ENCODE peak calls at places on chromosome 5, in seven cellular contexts. S is stimulated activated CD4-positive, alpha-beta T cell treated with anti-CD3 and anti-CD28 coated beads, Interleukin-4, amount 100 ng/mL, for 48 hours; J is stomach; A is dermis microvascular lymphatic vessel endothelial cell; K is nephron progenitor cell; P is CD8-positive, alpha-beta T cell; E is effector CD4-positive, alpha-beta T cell. F is an unnamed sample.

GRCh38 chr5:14848385-14848784 is 23.2 kb downstream of the ANKH start:
- DNase-seq in A (no peak), J (no peak), S (no peak), K (no peak), E (no peak), P (no peak), F (no peak)

GRCh38 chr5:112119527-112119926 is 299.6 kb downstream of the EPB41L4A start:
- DNase-seq in J (no peak), P (no peak), K (no peak), A (no peak), E (no peak), S (no peak), F (no peak)

GRCh38 chr5:43421450-43422133 is 9.4 kb upstream of the CCL28 start:
- DNase-seq in P (no peak), J (no peak), S (no peak), E (no peak), A (no peak), K (no peak), F (no peak)

GRCh38 chr5:55022454-55022853 is 1.6 kb upstream of the GZMK start:
- DNase-seq in K (no peak), A (no peak), E (no peak), J (no peak), P (no peak), S (no peak), F (no peak)

GRCh38 chr5:176870110-176870591 is 29.0 kb downstream of the HK3 start:
- DNase-seq in J (peak), K (peak), A (peak), P (no peak), S (no peak), E (no peak), F (no peak)

GRCh38 chr5:123116063-123116462 is 27.0 kb downstream of the PRDM6 start:
- DNase-seq in K (no peak), S (no peak), A (no peak), P (no peak), J (no peak), E (no peak), F (no peak)

GRCh38 chr5:7676455-7676854 is 174.5 kb downstream of the CFAP90 start:
- DNase-seq in K (no peak), E (no peak), S (no peak), P (no peak), J (no peak), A (no peak), F (no peak)

GRCh38 chr5:6754766-6755165 is 41.5 kb downstream of the TENT4A start:
- DNase-seq in K (no peak), J (no peak), E (no peak), A (no peak), S (no peak), P (no peak), F (no peak)

GRCh38 chr5:74063821-74064598 is 438.0 kb downstream of the ARHGEF28 start:
- DNase-seq in K (no peak), J (no peak), E (no peak), S (no peak), P (no peak), A (peak), F (no peak)

GRCh38 chr5:108432024-108432423 is 50.1 kb upstream of the FBXL17 start:
- DNase-seq in S (no peak), P (no peak), A (no peak), K (no peak), E (no peak), J (no peak), F (no peak)

GRCh38 chr5:172902497-172903472 is 56.4 kb upstream of the RPL26L1 start:
- DNase-seq in J (peak), E (no peak), A (no peak), K (peak), S (no peak), P (no peak), F (no peak)

GRCh38 chr5:1734271-1734907 is 65.2 kb downstream of the MRPL36 start:
- DNase-seq in J (peak), K (no peak), A (no peak), E (no peak), S (no peak), P (no peak), F (no peak)

GRCh38 chr5:71658916-71659661 is 60.0 kb upstream of the CARTPT start:
- DNase-seq in S (no peak), K (no peak), A (peak), E (no peak), P (no peak), J (no peak), F (no peak)

GRCh38 chr5:17113174-17113941 is 104.1 kb upstream of the BASP1 start:
- DNase-seq in K (no peak), P (no peak), A (no peak), E (no peak), S (no peak), J (no peak), F (no peak)

GRCh38 chr5:171632618-171633017 is 153.0 kb upstream of the SMIM23 start:
- DNase-seq in P (no peak), S (no peak), K (no peak), A (no peak), E (no peak), J (no peak), F (no peak)

GRCh38 chr5:172172912-172173591 is 15.0 kb downstream of the STK10 start:
- DNase-seq in S (no peak), E (no peak), K (no peak), A (no peak), J (no peak), P (no peak), F (no peak)

GRCh38 chr5:56152437-56152836 is 80.7 kb downstream of the ANKRD55 start:
- DNase-seq in A (no peak), P (no peak), S (no peak), E (no peak), K (no peak), J (no peak), F (no peak)

GRCh38 chr5:8848997-8849585 is 696.8 kb downstream of the SEMA5A start:
- DNase-seq in J (no peak), P (no peak), E (no peak), S (no peak), A (peak), K (no peak), F (no peak)

GRCh38 chr5:143968071-143968878 is 156.3 kb downstream of the HMHB1 start:
- DNase-seq in K (peak), E (no peak), S (no peak), A (no peak), J (no peak), P (no peak), F (no peak)

GRCh38 chr5:86500947-86501346 is 116.8 kb upstream of the COX7C start:
- DNase-seq in S (no peak), K (no peak), P (no peak), E (no peak), A (no peak), J (no peak), F (no peak)

GRCh38 chr5:2185646-2186471 is 303.1 kb upstream of the IRX4 start:
- DNase-seq in K (no peak), E (no peak), P (no peak), J (peak), A (no peak), S (no peak), F (no peak)

GRCh38 chr5:518721-519120 is 5.5 kb downstream of the SLC9A3 start:
- DNase-seq in A (no peak), E (no peak), S (no peak), J (no peak), K (no peak), P (no peak), F (no peak)

GRCh38 chr5:34410411-34411139 is 245.6 kb upstream of the RAI14 start:
- DNase-seq in A (no peak), S (no peak), J (no peak), E (no peak), K (no peak), P (no peak), F (no peak)

GRCh38 chr5:54387659-54388232 is 67.8 kb upstream of the HSPB3 start:
- DNase-seq in S (no peak), A (no peak), P (no peak), J (no peak), K (no peak), E (no peak), F (no peak)

GRCh38 chr5:119347996-119348395 is 7.8 kb upstream of the TNFAIP8 start:
- DNase-seq in A (no peak), K (no peak), P (no peak), J (no peak), E (no peak), S (no peak), F (no peak)

GRCh38 chr5:633521-633955 is 21.4 kb downstream of the CEP72 start:
- DNase-seq in E (no peak), S (no peak), J (no peak), P (no peak), A (no peak), K (no peak), F (no peak)

GRCh38 chr5:115456539-115456938 is 88.0 kb downstream of the FEM1C start:
- DNase-seq in E (no peak), A (no peak), K (no peak), P (no peak), S (no peak), J (no peak), F (no peak)

GRCh38 chr5:51544386-51544785 is 161.1 kb downstream of the ISL1 start:
- DNase-seq in A (no peak), J (no peak), S (no peak), P (no peak), E (no peak), K (no peak), F (no peak)

GRCh38 chr5:178223196-178223773 is 9.3 kb downstream of the PHYKPL start:
- DNase-seq in K (no peak), J (no peak), P (no peak), E (no peak), S (no peak), A (no peak), F (no peak)

GRCh38 chr5:93601433-93602175 is 18.6 kb downstream of the NR2F1 start:
- DNase-seq in A (no peak), K (no peak), E (no peak), J (no peak), S (no peak), P (no peak), F (no peak)

GRCh38 chr5:151757233-151758140 is 944 bp downstream of the ATOX1 start:
- DNase-seq in K (no peak), E (peak), S (no peak), A (no peak), J (no peak), P (no peak), F (no peak)

GRCh38 chr5:40569549-40570270 is 110.0 kb upstream of the PTGER4 start:
- DNase-seq in K (no peak), E (no peak), S (no peak), P (no peak), J (no peak), A (no peak), F (no peak)